ENCODE peak calls at places on chromosomes 2 and 18, in seven cellular contexts. One of them, this sample, is unnamed.

GRCh38 chr2:8543412-8544167 is 138.3 kb upstream of the ID2 start:
- DNase-seq in T-helper 1 cell: peak
- DNase-seq in stromal cell of bone marrow: peak
- DNase-seq in foreskin fibroblast: peak
- DNase-seq in Caki2: no peak
- DNase-seq in psoas muscle: peak
- DNase-seq in IMR-90: peak
- DNase-seq in this sample: peak

GRCh38 chr2:99888617-99889016 is 253.8 kb downstream of the AFF3 start:
- DNase-seq in T-helper 1 cell: no peak
- DNase-seq in stromal cell of bone marrow: no peak
- DNase-seq in psoas muscle: no peak
- DNase-seq in foreskin fibroblast: no peak
- DNase-seq in Caki2: no peak
- DNase-seq in IMR-90: no peak
- DNase-seq in this sample: peak

GRCh38 chr2:46335966-46336436 is 38.8 kb downstream of the EPAS1 start:
- DNase-seq in Caki2: no peak
- DNase-seq in psoas muscle: no peak
- DNase-seq in foreskin fibroblast: no peak
- DNase-seq in T-helper 1 cell: no peak
- DNase-seq in IMR-90: no peak
- DNase-seq in stromal cell of bone marrow: no peak
- DNase-seq in this sample: no peak

GRCh38 chr2:169705927-169706326 is 11.7 kb downstream of the PHOSPHO2 start:
- DNase-seq in psoas muscle: no peak
- DNase-seq in Caki2: peak
- DNase-seq in foreskin fibroblast: no peak
- DNase-seq in stromal cell of bone marrow: no peak
- DNase-seq in T-helper 1 cell: no peak
- DNase-seq in IMR-90: peak
- DNase-seq in this sample: no peak

GRCh38 chr2:101036562-101036961 is 34.5 kb downstream of the RPL31 start:
- DNase-seq in psoas muscle: no peak
- DNase-seq in T-helper 1 cell: no peak
- DNase-seq in IMR-90: peak
- DNase-seq in Caki2: no peak
- DNase-seq in foreskin fibroblast: no peak
- DNase-seq in stromal cell of bone marrow: peak
- DNase-seq in this sample: peak

GRCh38 chr2:11871421-11871820 is 125.0 kb downstream of the LPIN1 start:
- DNase-seq in stromal cell of bone marrow: no peak
- DNase-seq in psoas muscle: no peak
- DNase-seq in T-helper 1 cell: no peak
- DNase-seq in IMR-90: no peak
- DNase-seq in Caki2: no peak
- DNase-seq in foreskin fibroblast: no peak
- DNase-seq in this sample: no peak

GRCh38 chr2:8659735-8660492 is 21.9 kb upstream of the ID2 start:
- DNase-seq in T-helper 1 cell: no peak
- DNase-seq in Caki2: no peak
- DNase-seq in psoas muscle: no peak
- DNase-seq in foreskin fibroblast: no peak
- DNase-seq in stromal cell of bone marrow: no peak
- DNase-seq in IMR-90: no peak
- DNase-seq in this sample: no peak

GRCh38 chr18:58394607-58395425 is 234.1 kb downstream of the ALPK2 start:
- DNase-seq in T-helper 1 cell: no peak
- DNase-seq in Caki2: no peak
- DNase-seq in psoas muscle: no peak
- DNase-seq in stromal cell of bone marrow: no peak
- DNase-seq in IMR-90: peak
- DNase-seq in foreskin fibroblast: peak
- DNase-seq in this sample: no peak

GRCh38 chr2:48315847-48316194 is 214.1 kb upstream of the STON1 start:
- DNase-seq in foreskin fibroblast: no peak
- DNase-seq in T-helper 1 cell: no peak
- DNase-seq in stromal cell of bone marrow: no peak
- DNase-seq in Caki2: no peak
- DNase-seq in IMR-90: no peak
- DNase-seq in psoas muscle: no peak
- DNase-seq in this sample: no peak

GRCh38 chr2:163182764-163183354 is 344.3 kb upstream of the KCNH7 start:
- DNase-seq in foreskin fibroblast: no peak
- DNase-seq in psoas muscle: no peak
- DNase-seq in stromal cell of bone marrow: no peak
- DNase-seq in IMR-90: peak
- DNase-seq in T-helper 1 cell: no peak
- DNase-seq in Caki2: no peak
- DNase-seq in this sample: peak

GRCh38 chr18:75346671-75347070 is 80.8 kb downstream of the SMIM21 start:
- DNase-seq in Caki2: no peak
- DNase-seq in psoas muscle: no peak
- DNase-seq in foreskin fibroblast: no peak
- DNase-seq in T-helper 1 cell: no peak
- DNase-seq in IMR-90: no peak
- DNase-seq in stromal cell of bone marrow: no peak
- DNase-seq in this sample: no peak

GRCh38 chr2:68216454-68217310 is 35.6 kb downstream of the PPP3R1 start:
- DNase-seq in foreskin fibroblast: no peak
- DNase-seq in IMR-90: peak
- DNase-seq in T-helper 1 cell: no peak
- DNase-seq in Caki2: no peak
- DNase-seq in stromal cell of bone marrow: peak
- DNase-seq in psoas muscle: no peak
- DNase-seq in this sample: peak

GRCh38 chr18:5943514-5943913 is 48.2 kb upstream of the TMEM200C start:
- DNase-seq in foreskin fibroblast: no peak
- DNase-seq in Caki2: no peak
- DNase-seq in T-helper 1 cell: no peak
- DNase-seq in IMR-90: peak
- DNase-seq in psoas muscle: no peak
- DNase-seq in stromal cell of bone marrow: no peak
- DNase-seq in this sample: no peak

GRCh38 chr2:64203131-64204005 is 59.1 kb upstream of the PELI1 start:
- DNase-seq in foreskin fibroblast: peak
- DNase-seq in psoas muscle: no peak
- DNase-seq in T-helper 1 cell: peak
- DNase-seq in Caki2: no peak
- DNase-seq in IMR-90: peak
- DNase-seq in stromal cell of bone marrow: no peak
- DNase-seq in this sample: no peak

GRCh38 chr18:31741096-31741735 is 19.5 kb downstream of the SLC25A52 start:
- DNase-seq in T-helper 1 cell: peak
- DNase-seq in stromal cell of bone marrow: peak
- DNase-seq in foreskin fibroblast: no peak
- DNase-seq in Caki2: no peak
- DNase-seq in IMR-90: peak
- DNase-seq in psoas muscle: no peak
- DNase-seq in this sample: peak

GRCh38 chr2:73823916-73824523 is 4.7 kb upstream of the STAMBP start:
- DNase-seq in Caki2: peak
- DNase-seq in T-helper 1 cell: peak
- DNase-seq in stromal cell of bone marrow: peak
- DNase-seq in IMR-90: peak
- DNase-seq in foreskin fibroblast: peak
- DNase-seq in psoas muscle: no peak
- DNase-seq in this sample: peak

GRCh38 chr2:74181739-74182138 is 3.1 kb upstream of the MOB1A start:
- DNase-seq in IMR-90: no peak
- DNase-seq in stromal cell of bone marrow: no peak
- DNase-seq in foreskin fibroblast: peak
- DNase-seq in psoas muscle: no peak
- DNase-seq in Caki2: no peak
- DNase-seq in T-helper 1 cell: peak
- DNase-seq in this sample: peak

GRCh38 chr2:54955674-54956391 is 94.4 kb downstream of the RTN4 start:
- DNase-seq in T-helper 1 cell: no peak
- DNase-seq in Caki2: peak
- DNase-seq in psoas muscle: no peak
- DNase-seq in foreskin fibroblast: no peak
- DNase-seq in stromal cell of bone marrow: no peak
- DNase-seq in IMR-90: no peak
- DNase-seq in this sample: no peak

GRCh38 chr2:240238201-240238600 is 97.7 kb upstream of the OTOS start:
- DNase-seq in foreskin fibroblast: no peak
- DNase-seq in T-helper 1 cell: no peak
- DNase-seq in Caki2: no peak
- DNase-seq in IMR-90: peak
- DNase-seq in psoas muscle: no peak
- DNase-seq in stromal cell of bone marrow: no peak
- DNase-seq in this sample: no peak

GRCh38 chr2:219426534-219427136 is 8.0 kb upstream of the SPEG start:
- DNase-seq in stromal cell of bone marrow: no peak
- DNase-seq in IMR-90: no peak
- DNase-seq in T-helper 1 cell: no peak
- DNase-seq in foreskin fibroblast: no peak
- DNase-seq in Caki2: no peak
- DNase-seq in psoas muscle: peak
- DNase-seq in this sample: no peak

GRCh38 chr18:56709463-56709862 is 58.3 kb downstream of the WDR7 start:
- DNase-seq in foreskin fibroblast: peak
- DNase-seq in IMR-90: peak
- DNase-seq in psoas muscle: no peak
- DNase-seq in T-helper 1 cell: peak
- DNase-seq in Caki2: peak
- DNase-seq in stromal cell of bone marrow: peak
- DNase-seq in this sample: peak

GRCh38 chr18:576924-577323 is 3.3 kb upstream of the CETN1 start:
- DNase-seq in T-helper 1 cell: no peak
- DNase-seq in foreskin fibroblast: no peak
- DNase-seq in stromal cell of bone marrow: no peak
- DNase-seq in Caki2: no peak
- DNase-seq in IMR-90: no peak
- DNase-seq in psoas muscle: no peak
- DNase-seq in this sample: no peak

GRCh38 chr2:132991464-132992045 is 321.6 kb upstream of the LYPD1 start:
- DNase-seq in Caki2: no peak
- DNase-seq in foreskin fibroblast: no peak
- DNase-seq in T-helper 1 cell: no peak
- DNase-seq in psoas muscle: no peak
- DNase-seq in stromal cell of bone marrow: no peak
- DNase-seq in IMR-90: no peak
- DNase-seq in this sample: peak

GRCh38 chr2:22078701-22079100 is 954.9 kb downstream of the TDRD15 start:
- DNase-seq in Caki2: no peak
- DNase-seq in T-helper 1 cell: no peak
- DNase-seq in foreskin fibroblast: no peak
- DNase-seq in psoas muscle: no peak
- DNase-seq in stromal cell of bone marrow: no peak
- DNase-seq in IMR-90: no peak
- DNase-seq in this sample: no peak